ENCODE peak calls at places on chromosomes 16 and 17, in six cellular contexts. H, G, J, K, R and Z are unnamed samples.

GRCh38 chr16:79564594-79565210 is 35.8 kb downstream of the MAF start:
- DNase-seq in H (no peak), G (no peak), J (no peak), K (no peak), R (no peak), Z (no peak)

GRCh38 chr16:81521141-81521626 is 76.6 kb downstream of the CMIP start:
- DNase-seq in H (no peak), G (peak; percentile 92), J (no peak), K (peak; percentile 34), R (peak; percentile 78), Z (no peak)

GRCh38 chr16:73060216-73060615 is 12.3 kb upstream of the ZFHX3 start:
- DNase-seq in H (no peak), G (no peak), J (no peak), K (no peak), R (no peak), Z (no peak)

GRCh38 chr17:7220593-7221280 is 999 bp downstream of the ACADVL start:
- DNase-seq in H (no peak), G (peak; percentile 76), J (no peak), K (no peak), R (peak; percentile 84), Z (peak; percentile 77)

GRCh38 chr17:63399856-63400255 is 46.2 kb downstream of the CYB561 start:
- DNase-seq in H (no peak), G (no peak), J (no peak), K (no peak), R (no peak), Z (no peak)

GRCh38 chr17:3594056-3594810 is 15.0 kb downstream of the TRPV1 start:
- DNase-seq in H (no peak), G (no peak), J (no peak), K (peak; percentile 62), R (no peak), Z (no peak)

GRCh38 chr16:85354623-85355514 is 242.6 kb upstream of the CIBAR2 start:
- DNase-seq in H (no peak), G (no peak), J (no peak), K (no peak), R (no peak), Z (no peak)

GRCh38 chr16:73199214-73199613 is 151.3 kb upstream of the ZFHX3 start:
- DNase-seq in H (no peak), G (no peak), J (no peak), K (no peak), R (no peak), Z (no peak)